ENCODE peak calls at places on chromosomes 2 and 18, in nine cellular contexts. One of them, this sample, is unnamed.

GRCh38 chr18:33440011-33440383 is 524 bp downstream of the CCDC178 start:
- DNase-seq in NCI-H1436 treated with DMSO at 0.1 percent for 48 hours: no peak
- DNase-seq in choroid plexus epithelial cell: peak; percentile 80
- DNase-seq in activated T-cell treated with anti-CD3 and anti-CD28 coated beads, Interleukin-2, amount 50 U/mL, for 48 hours: no peak
- DNase-seq in KG1: no peak
- DNase-seq in foreskin fibroblast: peak; percentile 88
- DNase-seq in HCEC 1CT: no peak
- DNase-seq in colonic mucosa: peak; percentile 32
- DNase-seq in effector memory CD4-positive, alpha-beta T cell: no peak
- DNase-seq in this sample: no peak

GRCh38 chr2:31580321-31581117 is at the start of gene SRD5A2:
- DNase-seq in NCI-H1436 treated with DMSO at 0.1 percent for 48 hours: no peak
- DNase-seq in choroid plexus epithelial cell: no peak
- DNase-seq in activated T-cell treated with anti-CD3 and anti-CD28 coated beads, Interleukin-2, amount 50 U/mL, for 48 hours: no peak
- DNase-seq in KG1: no peak
- DNase-seq in foreskin fibroblast: peak; percentile 49
- DNase-seq in HCEC 1CT: no peak
- DNase-seq in colonic mucosa: no peak
- DNase-seq in effector memory CD4-positive, alpha-beta T cell: no peak
- DNase-seq in this sample: no peak

GRCh38 chr2:47751856-47752414 is 31.0 kb upstream of the MSH6 start:
- DNase-seq in NCI-H1436 treated with DMSO at 0.1 percent for 48 hours: no peak
- DNase-seq in choroid plexus epithelial cell: peak; percentile 38
- DNase-seq in activated T-cell treated with anti-CD3 and anti-CD28 coated beads, Interleukin-2, amount 50 U/mL, for 48 hours: no peak
- DNase-seq in KG1: no peak
- DNase-seq in foreskin fibroblast: no peak
- DNase-seq in HCEC 1CT: no peak
- DNase-seq in colonic mucosa: no peak
- DNase-seq in effector memory CD4-positive, alpha-beta T cell: no peak
- DNase-seq in this sample: no peak

GRCh38 chr2:240215676-240216051 is 75.2 kb upstream of the OTOS start:
- DNase-seq in NCI-H1436 treated with DMSO at 0.1 percent for 48 hours: no peak
- DNase-seq in choroid plexus epithelial cell: no peak
- DNase-seq in activated T-cell treated with anti-CD3 and anti-CD28 coated beads, Interleukin-2, amount 50 U/mL, for 48 hours: no peak
- DNase-seq in KG1: no peak
- DNase-seq in foreskin fibroblast: no peak
- DNase-seq in HCEC 1CT: no peak
- DNase-seq in colonic mucosa: no peak
- DNase-seq in effector memory CD4-positive, alpha-beta T cell: no peak
- DNase-seq in this sample: no peak

GRCh38 chr2:144625216-144626010 is 105.5 kb upstream of the ZEB2 start:
- DNase-seq in NCI-H1436 treated with DMSO at 0.1 percent for 48 hours: no peak
- DNase-seq in choroid plexus epithelial cell: no peak
- DNase-seq in activated T-cell treated with anti-CD3 and anti-CD28 coated beads, Interleukin-2, amount 50 U/mL, for 48 hours: no peak
- DNase-seq in KG1: no peak
- DNase-seq in foreskin fibroblast: no peak
- DNase-seq in HCEC 1CT: no peak
- DNase-seq in colonic mucosa: no peak
- DNase-seq in effector memory CD4-positive, alpha-beta T cell: no peak
- DNase-seq in this sample: no peak

GRCh38 chr2:161075701-161076100 is 84.5 kb upstream of the TANK start:
- DNase-seq in NCI-H1436 treated with DMSO at 0.1 percent for 48 hours: no peak
- DNase-seq in choroid plexus epithelial cell: no peak
- DNase-seq in activated T-cell treated with anti-CD3 and anti-CD28 coated beads, Interleukin-2, amount 50 U/mL, for 48 hours: no peak
- DNase-seq in KG1: no peak
- DNase-seq in foreskin fibroblast: no peak
- DNase-seq in HCEC 1CT: no peak
- DNase-seq in colonic mucosa: no peak
- DNase-seq in effector memory CD4-positive, alpha-beta T cell: no peak
- DNase-seq in this sample: no peak

GRCh38 chr2:36366491-36367120 is 11.0 kb downstream of the CRIM1 start:
- DNase-seq in NCI-H1436 treated with DMSO at 0.1 percent for 48 hours: no peak
- DNase-seq in choroid plexus epithelial cell: peak; percentile 73
- DNase-seq in activated T-cell treated with anti-CD3 and anti-CD28 coated beads, Interleukin-2, amount 50 U/mL, for 48 hours: no peak
- DNase-seq in KG1: no peak
- DNase-seq in foreskin fibroblast: no peak
- DNase-seq in HCEC 1CT: no peak
- DNase-seq in colonic mucosa: no peak
- DNase-seq in effector memory CD4-positive, alpha-beta T cell: no peak
- DNase-seq in this sample: no peak

GRCh38 chr2:144464730-144465129 is 55.2 kb downstream of the ZEB2 start:
- DNase-seq in NCI-H1436 treated with DMSO at 0.1 percent for 48 hours: no peak
- DNase-seq in choroid plexus epithelial cell: no peak
- DNase-seq in activated T-cell treated with anti-CD3 and anti-CD28 coated beads, Interleukin-2, amount 50 U/mL, for 48 hours: no peak
- DNase-seq in KG1: no peak
- DNase-seq in foreskin fibroblast: no peak
- DNase-seq in HCEC 1CT: no peak
- DNase-seq in colonic mucosa: no peak
- DNase-seq in effector memory CD4-positive, alpha-beta T cell: no peak
- DNase-seq in this sample: no peak

GRCh38 chr18:63882333-63883141 is 5.0 kb upstream of the SERPINB2 start:
- DNase-seq in NCI-H1436 treated with DMSO at 0.1 percent for 48 hours: no peak
- DNase-seq in choroid plexus epithelial cell: peak; percentile 93
- DNase-seq in activated T-cell treated with anti-CD3 and anti-CD28 coated beads, Interleukin-2, amount 50 U/mL, for 48 hours: no peak
- DNase-seq in KG1: no peak
- DNase-seq in foreskin fibroblast: peak; percentile 91
- DNase-seq in HCEC 1CT: peak; percentile 95
- DNase-seq in colonic mucosa: no peak
- DNase-seq in effector memory CD4-positive, alpha-beta T cell: no peak
- DNase-seq in this sample: no peak